ENCODE peak calls at places on chromosome 19, in seven cellular contexts. S is psoas muscle, O is A172, E is AG04450, M is endothelial cell of umbilical vein, V is nucleus accumbens, F is brain pericyte. T is an unnamed sample.

GRCh38 chr19:3538258-3538929 is 580 bp upstream of the TEKTIP1 start:
- DNase-seq in S (no peak), O (no peak), E (no peak), M (no peak), V (no peak), F (no peak), T (no peak)

GRCh38 chr19:2976609-2977000 is 759 bp upstream of the TLE6 start:
- DNase-seq in S (no peak), O (no peak), E (no peak), M (no peak), V (no peak), F (no peak), T (peak; percentile 39)

GRCh38 chr19:47036233-47036651 is 12.2 kb downstream of the TMEM160 start:
- DNase-seq in S (no peak), O (no peak), E (no peak), M (no peak), V (no peak), F (no peak), T (no peak)

GRCh38 chr19:3071764-3072163 is 9.5 kb upstream of the TLE5 start:
- DNase-seq in S (no peak), O (no peak), E (no peak), M (no peak), V (no peak), F (no peak), T (peak; percentile 52)

GRCh38 chr19:3680939-3681338 is 19.3 kb downstream of the PIP5K1C start:
- DNase-seq in S (no peak), O (no peak), E (no peak), M (no peak), V (no peak), F (no peak), T (no peak)

GRCh38 chr19:41305923-41306322 is 4.0 kb upstream of the CCDC97 start:
- DNase-seq in S (no peak), O (no peak), E (no peak), M (no peak), V (no peak), F (no peak), T (no peak)

GRCh38 chr19:51421229-51422052 is 4.0 kb upstream of the SIGLEC10 start:
- DNase-seq in S (no peak), O (no peak), E (no peak), M (no peak), V (no peak), F (no peak), T (no peak)

GRCh38 chr19:29532956-29533355 is 7.2 kb downstream of the VSTM2B start:
- DNase-seq in S (no peak), O (no peak), E (no peak), M (no peak), V (no peak), F (no peak), T (no peak)

GRCh38 chr19:48638831-48639381 is 1.7 kb upstream of the DBP start:
- DNase-seq in S (peak; percentile 58), O (no peak), E (no peak), M (no peak), V (no peak), F (no peak), T (no peak)

GRCh38 chr19:38650180-38650775 is 2.8 kb downstream of the ACTN4 start:
- DNase-seq in S (no peak), O (no peak), E (no peak), M (no peak), V (no peak), F (no peak), T (no peak)

GRCh38 chr19:29410974-29411615 is 114.7 kb upstream of the VSTM2B start:
- DNase-seq in S (no peak), O (no peak), E (no peak), M (no peak), V (no peak), F (no peak), T (peak; percentile 92)

GRCh38 chr19:51398096-51398704 is 7.8 kb upstream of the C19orf84 start:
- DNase-seq in S (no peak), O (peak; percentile 1), E (no peak), M (peak; percentile 8), V (no peak), F (no peak), T (peak; percentile 54)

GRCh38 chr19:16921766-16922591 is 33.2 kb downstream of the F2RL3 start:
- DNase-seq in S (peak; percentile 40), O (no peak), E (no peak), M (no peak), V (no peak), F (no peak), T (no peak)

GRCh38 chr19:16899566-16900075 is 10.8 kb downstream of the F2RL3 start:
- DNase-seq in S (peak; percentile 61), O (peak; percentile 21), E (no peak), M (peak; percentile 16), V (no peak), F (no peak), T (peak; percentile 2)

GRCh38 chr19:49338691-49339363 is 3.6 kb downstream of the CD37 start:
- DNase-seq in S (peak; percentile 72), O (no peak), E (no peak), M (peak; percentile 52), V (no peak), F (no peak), T (no peak)

GRCh38 chr19:6007866-6008265 is 29.9 kb upstream of the RANBP3 start:
- DNase-seq in S (no peak), O (no peak), E (no peak), M (no peak), V (no peak), F (no peak), T (no peak)

GRCh38 chr19:43525836-43526771 is 897 bp downstream of the ETHE1 start:
- DNase-seq in S (peak; percentile 57), O (no peak), E (no peak), M (peak; percentile 29), V (no peak), F (no peak), T (no peak)

GRCh38 chr19:39127812-39128510 is 2.4 kb downstream of the PAK4 start:
- DNase-seq in S (no peak), O (no peak), E (no peak), M (no peak), V (no peak), F (no peak), T (peak; percentile 87)

GRCh38 chr19:55674459-55674840 is 576 bp upstream of the EPN1 start:
- DNase-seq in S (no peak), O (no peak), E (no peak), M (no peak), V (no peak), F (no peak), T (no peak)

GRCh38 chr19:37930416-37930815 is 23.4 kb downstream of the SIPA1L3 start:
- DNase-seq in S (no peak), O (no peak), E (no peak), M (no peak), V (no peak), F (no peak), T (no peak)

GRCh38 chr19:48310227-48310626 is 15.1 kb upstream of the EMP3 start:
- DNase-seq in S (no peak), O (no peak), E (no peak), M (peak; percentile 90), V (no peak), F (no peak), T (no peak)

GRCh38 chr19:35663981-35664380 is 2.3 kb upstream of the UPK1A start:
- DNase-seq in S (no peak), O (no peak), E (no peak), M (no peak), V (no peak), F (no peak), T (no peak)

GRCh38 chr19:6023085-6023682 is 45.2 kb upstream of the RANBP3 start:
- DNase-seq in S (peak; percentile 53), O (peak; percentile 64), E (no peak), M (peak; percentile 62), V (no peak), F (no peak), T (no peak)

GRCh38 chr19:15129856-15130580 is 22.8 kb downstream of the SYDE1 start:
- DNase-seq in S (no peak), O (no peak), E (no peak), M (no peak), V (no peak), F (no peak), T (no peak)

GRCh38 chr19:48635263-48635965 is 1.8 kb downstream of the DBP start:
- DNase-seq in S (peak; percentile 88), O (no peak), E (no peak), M (peak; percentile 53), V (no peak), F (no peak), T (peak; percentile 75)

GRCh38 chr19:46404884-46405658 is 8.3 kb downstream of the CCDC8 start:
- DNase-seq in S (peak; percentile 50), O (no peak), E (no peak), M (no peak), V (no peak), F (no peak), T (peak; percentile 47)

T was measured in G401.